ENCODE peak calls at places on chromosomes 2 and 18, in four cellular contexts. One of them, this sample, is unnamed.

GRCh38 chr2:189161894-189162293 is 17.7 kb downstream of the COL5A2 start:
- DNase-seq in activated CD8-positive, alpha-beta T cell treated with anti-CD3 and anti-CD28 coated beads for 36 hours: no peak
- DNase-seq in AG04450: no peak
- DNase-seq in mammary epithelial cell: no peak
- DNase-seq in this sample: no peak

GRCh38 chr18:57982372-57983021 is 61.5 kb upstream of the NEDD4L start:
- DNase-seq in mammary epithelial cell: no peak
- DNase-seq in activated CD8-positive, alpha-beta T cell treated with anti-CD3 and anti-CD28 coated beads for 36 hours: no peak
- DNase-seq in AG04450: no peak
- DNase-seq in this sample: no peak

GRCh38 chr2:239959059-239959971 is 65.8 kb downstream of the NDUFA10 start:
- DNase-seq in AG04450: no peak
- DNase-seq in mammary epithelial cell: no peak
- DNase-seq in activated CD8-positive, alpha-beta T cell treated with anti-CD3 and anti-CD28 coated beads for 36 hours: no peak
- DNase-seq in this sample: no peak

GRCh38 chr18:22466608-22467390 is 49.1 kb upstream of the CTAGE1 start:
- DNase-seq in mammary epithelial cell: peak
- DNase-seq in AG04450: no peak
- DNase-seq in activated CD8-positive, alpha-beta T cell treated with anti-CD3 and anti-CD28 coated beads for 36 hours: no peak
- DNase-seq in this sample: no peak

GRCh38 chr2:104127049-104127770 is 726.7 kb upstream of the POU3F3 start:
- DNase-seq in activated CD8-positive, alpha-beta T cell treated with anti-CD3 and anti-CD28 coated beads for 36 hours: no peak
- DNase-seq in mammary epithelial cell: no peak
- DNase-seq in AG04450: no peak
- DNase-seq in this sample: no peak

GRCh38 chr2:218000137-218000536 is 2.7 kb downstream of the TNS1 start:
- DNase-seq in AG04450: peak
- DNase-seq in activated CD8-positive, alpha-beta T cell treated with anti-CD3 and anti-CD28 coated beads for 36 hours: no peak
- DNase-seq in mammary epithelial cell: no peak
- DNase-seq in this sample: no peak

GRCh38 chr18:74113711-74114110 is 33.9 kb downstream of the FBXO15 start:
- DNase-seq in activated CD8-positive, alpha-beta T cell treated with anti-CD3 and anti-CD28 coated beads for 36 hours: no peak
- DNase-seq in mammary epithelial cell: no peak
- DNase-seq in AG04450: no peak
- DNase-seq in this sample: no peak

GRCh38 chr2:9800975-9801723 is 42.1 kb upstream of the TAF1B start:
- DNase-seq in mammary epithelial cell: peak
- DNase-seq in activated CD8-positive, alpha-beta T cell treated with anti-CD3 and anti-CD28 coated beads for 36 hours: peak
- DNase-seq in AG04450: no peak
- DNase-seq in this sample: no peak

GRCh38 chr2:199465988-199466703 is 8.4 kb upstream of the SATB2 start:
- DNase-seq in mammary epithelial cell: no peak
- DNase-seq in activated CD8-positive, alpha-beta T cell treated with anti-CD3 and anti-CD28 coated beads for 36 hours: no peak
- DNase-seq in AG04450: no peak
- DNase-seq in this sample: peak

GRCh38 chr2:46535360-46535759 is 56.0 kb downstream of the TMEM247 start:
- DNase-seq in AG04450: no peak
- DNase-seq in mammary epithelial cell: no peak
- DNase-seq in activated CD8-positive, alpha-beta T cell treated with anti-CD3 and anti-CD28 coated beads for 36 hours: peak
- DNase-seq in this sample: peak

GRCh38 chr2:195151711-195152110 is 505.3 kb upstream of the SLC39A10 start:
- DNase-seq in mammary epithelial cell: no peak
- DNase-seq in activated CD8-positive, alpha-beta T cell treated with anti-CD3 and anti-CD28 coated beads for 36 hours: no peak
- DNase-seq in AG04450: no peak
- DNase-seq in this sample: no peak

GRCh38 chr2:102886216-102886893 is 124.5 kb downstream of the TMEM182 start:
- DNase-seq in AG04450: no peak
- DNase-seq in mammary epithelial cell: no peak
- DNase-seq in activated CD8-positive, alpha-beta T cell treated with anti-CD3 and anti-CD28 coated beads for 36 hours: no peak
- DNase-seq in this sample: no peak

GRCh38 chr2:152525277-152525838 is 190.4 kb downstream of the FMNL2 start:
- DNase-seq in mammary epithelial cell: peak
- DNase-seq in AG04450: no peak
- DNase-seq in activated CD8-positive, alpha-beta T cell treated with anti-CD3 and anti-CD28 coated beads for 36 hours: no peak
- DNase-seq in this sample: no peak

GRCh38 chr2:183244300-183244849 is 120.1 kb downstream of the NUP35 start:
- DNase-seq in activated CD8-positive, alpha-beta T cell treated with anti-CD3 and anti-CD28 coated beads for 36 hours: no peak
- DNase-seq in AG04450: no peak
- DNase-seq in mammary epithelial cell: no peak
- DNase-seq in this sample: no peak
- TF ChIP-seq CTCF in activated CD8-positive, alpha-beta T cell treated with anti-CD3 and anti-CD28 coated beads for 36 hours: no peak
- TF ChIP-seq CTCF in AG04450: no peak
- TF ChIP-seq CTCF in mammary epithelial cell: no peak
- TF ChIP-seq CTCF in this sample: no peak

GRCh38 chr2:238851026-238851425 is 3.1 kb downstream of the TWIST2 start:
- DNase-seq in mammary epithelial cell: no peak
- DNase-seq in AG04450: no peak
- DNase-seq in activated CD8-positive, alpha-beta T cell treated with anti-CD3 and anti-CD28 coated beads for 36 hours: no peak
- DNase-seq in this sample: no peak

GRCh38 chr2:238850096-238850495 is 2.2 kb downstream of the TWIST2 start:
- DNase-seq in activated CD8-positive, alpha-beta T cell treated with anti-CD3 and anti-CD28 coated beads for 36 hours: no peak
- DNase-seq in AG04450: no peak
- DNase-seq in mammary epithelial cell: no peak
- DNase-seq in this sample: no peak

GRCh38 chr2:238852186-238852869 is 4.4 kb downstream of the TWIST2 start:
- DNase-seq in AG04450: no peak
- DNase-seq in mammary epithelial cell: no peak
- DNase-seq in activated CD8-positive, alpha-beta T cell treated with anti-CD3 and anti-CD28 coated beads for 36 hours: no peak
- DNase-seq in this sample: no peak

GRCh38 chr2:238853218-238853617 is 5.3 kb downstream of the TWIST2 start:
- DNase-seq in mammary epithelial cell: no peak
- DNase-seq in AG04450: no peak
- DNase-seq in activated CD8-positive, alpha-beta T cell treated with anti-CD3 and anti-CD28 coated beads for 36 hours: no peak
- DNase-seq in this sample: no peak

DNA sequence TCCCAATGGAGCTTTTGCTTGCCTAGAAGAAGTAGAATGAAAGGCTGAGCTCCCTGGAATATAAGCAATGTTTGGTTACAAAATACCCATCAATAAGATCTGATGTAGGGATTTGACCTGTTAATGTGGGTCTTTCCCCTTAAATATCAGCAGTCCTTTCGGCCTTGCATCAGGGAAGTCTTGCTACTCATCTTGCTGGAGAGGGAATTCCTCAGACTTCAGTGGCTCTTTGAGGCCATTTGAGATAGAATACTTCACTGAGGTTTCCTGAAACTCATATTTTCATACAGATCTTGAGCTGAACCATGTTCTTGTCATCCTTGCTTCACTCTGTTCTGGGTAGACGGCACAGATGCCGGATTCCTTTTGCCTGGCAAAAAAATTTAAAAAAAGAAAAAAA is 3.9 kb downstream of the TWIST2 start:
- DNase-seq in activated CD8-positive, alpha-beta T cell treated with anti-CD3 and anti-CD28 coated beads for 36 hours: no peak
- DNase-seq in AG04450: no peak
- DNase-seq in mammary epithelial cell: no peak
- DNase-seq in this sample: no peak
- TF ChIP-seq CTCF in activated CD8-positive, alpha-beta T cell treated with anti-CD3 and anti-CD28 coated beads for 36 hours: no peak
- TF ChIP-seq CTCF in AG04450: no peak
- TF ChIP-seq CTCF in mammary epithelial cell: no peak
- TF ChIP-seq CTCF in this sample: no peak

GRCh38 chr18:37314534-37314933 is 251.1 kb downstream of the CELF4 start:
- DNase-seq in AG04450: no peak
- DNase-seq in activated CD8-positive, alpha-beta T cell treated with anti-CD3 and anti-CD28 coated beads for 36 hours: no peak
- DNase-seq in mammary epithelial cell: no peak
- DNase-seq in this sample: no peak
- TF ChIP-seq CTCF in AG04450: no peak
- TF ChIP-seq CTCF in activated CD8-positive, alpha-beta T cell treated with anti-CD3 and anti-CD28 coated beads for 36 hours: no peak
- TF ChIP-seq CTCF in mammary epithelial cell: no peak
- TF ChIP-seq CTCF in this sample: peak

GRCh38 chr2:174623690-174624089 is 26.1 kb upstream of the WIPF1 start:
- DNase-seq in mammary epithelial cell: no peak
- DNase-seq in AG04450: no peak
- DNase-seq in activated CD8-positive, alpha-beta T cell treated with anti-CD3 and anti-CD28 coated beads for 36 hours: no peak
- DNase-seq in this sample: no peak

GRCh38 chr2:174623106-174623680 is 25.6 kb upstream of the WIPF1 start:
- DNase-seq in activated CD8-positive, alpha-beta T cell treated with anti-CD3 and anti-CD28 coated beads for 36 hours: no peak
- DNase-seq in mammary epithelial cell: no peak
- DNase-seq in AG04450: no peak
- DNase-seq in this sample: no peak

GRCh38 chr2:174627216-174627615 is 29.6 kb upstream of the WIPF1 start:
- DNase-seq in AG04450: no peak
- DNase-seq in mammary epithelial cell: no peak
- DNase-seq in activated CD8-positive, alpha-beta T cell treated with anti-CD3 and anti-CD28 coated beads for 36 hours: no peak
- DNase-seq in this sample: no peak

GRCh38 chr2:174621323-174621722 is 23.7 kb upstream of the WIPF1 start:
- DNase-seq in AG04450: no peak
- DNase-seq in mammary epithelial cell: no peak
- DNase-seq in activated CD8-positive, alpha-beta T cell treated with anti-CD3 and anti-CD28 coated beads for 36 hours: no peak
- DNase-seq in this sample: no peak

GRCh38 chr2:174625031-174625430 is 27.4 kb upstream of the WIPF1 start:
- DNase-seq in activated CD8-positive, alpha-beta T cell treated with anti-CD3 and anti-CD28 coated beads for 36 hours: no peak
- DNase-seq in mammary epithelial cell: no peak
- DNase-seq in AG04450: no peak
- DNase-seq in this sample: no peak
- TF ChIP-seq CTCF in activated CD8-positive, alpha-beta T cell treated with anti-CD3 and anti-CD28 coated beads for 36 hours: no peak
- TF ChIP-seq CTCF in mammary epithelial cell: no peak
- TF ChIP-seq CTCF in AG04450: no peak
- TF ChIP-seq CTCF in this sample: no peak